ENCODE peak calls at places on chromosomes 16 and 17, in nine cellular contexts. W is IMR-90, A is neural progenitor cell, C is endothelial cell of umbilical vein, L is SK-N-SH, P is neuronal stem cell, I is adipocyte, O is H9, J is K562. U is an unnamed sample.

GRCh38 chr16:84138824-84139627 is 6.0 kb downstream of the HSDL1 start:
- DNase-seq in W (peak; percentile 52), I (peak; percentile 56), C (no peak), O (no peak), J (peak; percentile 65), A (peak; percentile 37), P (no peak), L (no peak), U (no peak)

GRCh38 chr17:80187090-80187489 is 17.3 kb downstream of the CARD14 start:
- DNase-seq in A (no peak), P (no peak), I (no peak), C (no peak), O (no peak), L (no peak), J (no peak), W (peak; percentile 39), U (peak; percentile 31)

GRCh38 chr16:85423631-85424030 is 189.5 kb upstream of the GSE1 start:
- DNase-seq in O (no peak), P (no peak), C (no peak), I (no peak), W (no peak), L (no peak), J (no peak), A (no peak), U (no peak)

GRCh38 chr17:58192612-58193011 is at the start of gene EPX:
- DNase-seq in P (no peak), L (peak; percentile 24), C (no peak), J (no peak), I (no peak), W (no peak), A (no peak), O (no peak), U (no peak)

GRCh38 chr16:66898207-66898606 is 17.9 kb downstream of the PDP2 start:
- DNase-seq in I (no peak), L (no peak), P (no peak), C (no peak), O (no peak), A (no peak), W (peak; percentile 77), J (no peak), U (no peak)

GRCh38 chr16:59573528-59574271 is 839.6 kb upstream of the GOT2 start:
- DNase-seq in W (peak; percentile 95), P (no peak), L (no peak), O (no peak), J (no peak), I (peak; percentile 70), C (no peak), A (no peak), U (peak; percentile 37)

GRCh38 chr17:27573971-27574525 is 56.9 kb upstream of the LGALS9 start:
- DNase-seq in O (no peak), A (no peak), P (no peak), L (no peak), W (peak; percentile 69), I (peak; percentile 57), J (peak; percentile 73), C (no peak), U (no peak)

GRCh38 chr16:68762996-68763756 is 26.1 kb downstream of the CDH1 start:
- DNase-seq in O (peak; percentile 70), W (no peak), I (peak; percentile 37), L (no peak), C (no peak), J (no peak), P (no peak), A (peak; percentile 33), U (no peak)

GRCh38 chr16:1379863-1380174 is 28.1 kb downstream of the GNPTG start:
- DNase-seq in W (no peak), A (no peak), O (peak; percentile 81), L (no peak), C (peak; percentile 6), J (no peak), P (no peak), I (no peak), U (no peak)

GRCh38 chr16:77364770-77365169 is 70.1 kb downstream of the ADAMTS18 start:
- DNase-seq in J (no peak), O (no peak), C (no peak), A (no peak), P (no peak), I (no peak), L (no peak), W (no peak), U (no peak)

GRCh38 chr17:64441772-64442549 is 7.0 kb upstream of the MILR1 start:
- DNase-seq in P (no peak), W (peak; percentile 54), C (peak; percentile 74), J (no peak), O (no peak), L (no peak), I (peak; percentile 62), A (no peak), U (no peak)

GRCh38 chr16:30767767-30768465 is 5.8 kb downstream of the RNF40 start:
- DNase-seq in L (no peak), C (no peak), A (no peak), I (no peak), J (no peak), P (no peak), O (no peak), W (no peak), U (no peak)

GRCh38 chr17:74542727-74543383 is 3.1 kb downstream of the CD300C start:
- DNase-seq in I (no peak), J (no peak), O (no peak), C (no peak), W (no peak), L (no peak), A (no peak), P (no peak), U (no peak)

GRCh38 chr17:35892091-35892637 is 12.0 kb upstream of the CCL5 start:
- DNase-seq in P (no peak), O (no peak), W (peak; percentile 12), A (no peak), C (no peak), J (no peak), I (no peak), L (no peak), U (peak; percentile 33)

GRCh38 chr16:88803264-88803987 is at the start of gene CDT1:
- DNase-seq in J (peak; percentile 97), W (peak; percentile 69), L (peak; percentile 100), O (peak; percentile 74), A (peak; percentile 92), P (peak; percentile 87), I (peak; percentile 90), C (peak; percentile 76), U (peak; percentile 75)

GRCh38 chr17:39281806-39282205 is 56.1 kb upstream of the STAC2 start:
- DNase-seq in C (peak; percentile 13), I (peak; percentile 39), O (no peak), A (no peak), L (no peak), W (peak; percentile 48), J (peak; percentile 49), P (no peak), U (no peak)

GRCh38 chr17:2025622-2026309 is 632 bp upstream of the RTN4RL1 start:
- DNase-seq in I (peak; percentile 88), A (peak; percentile 74), J (peak; percentile 59), P (peak; percentile 57), C (peak; percentile 56), W (peak; percentile 57), O (peak; percentile 75), L (peak; percentile 93), U (peak; percentile 60)

GRCh38 chr17:2024572-2025219 is 438 bp downstream of the RTN4RL1 start:
- DNase-seq in J (no peak), W (no peak), C (no peak), L (peak; percentile 59), A (no peak), P (no peak), O (no peak), I (peak; percentile 36), U (peak; percentile 32)

GRCh38 chr17:2023256-2023655 is 1.9 kb downstream of the RTN4RL1 start:
- DNase-seq in O (no peak), P (no peak), I (no peak), A (no peak), C (no peak), W (no peak), L (no peak), J (no peak), U (no peak)

GRCh38 chr17:2023692-2024571 is 1.2 kb downstream of the RTN4RL1 start:
- DNase-seq in P (peak; percentile 93), C (no peak), W (peak; percentile 41), I (peak; percentile 68), L (peak; percentile 76), A (peak; percentile 99), O (peak; percentile 92), J (peak; percentile 57), U (peak; percentile 37)

DNA sequence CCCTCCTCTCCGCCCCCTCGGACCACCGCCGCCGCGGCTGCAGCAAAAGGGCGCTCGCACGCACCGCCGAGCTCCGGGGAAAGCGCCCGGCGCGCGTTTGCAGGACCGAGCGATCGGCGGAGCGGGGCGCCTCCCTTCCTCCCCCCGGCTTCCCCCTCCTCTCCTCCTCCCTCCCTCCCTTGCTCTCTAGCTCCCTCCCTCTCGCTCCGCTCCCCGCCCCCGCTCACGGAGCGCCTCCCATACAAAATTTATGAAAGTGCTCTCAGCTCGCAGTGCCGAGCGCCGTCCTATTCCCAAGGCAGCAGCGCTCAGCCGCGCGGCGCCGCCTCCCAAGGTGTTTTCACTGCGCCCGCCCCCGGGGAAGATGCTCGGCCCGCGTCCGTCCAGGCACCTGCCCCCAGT is at the start of gene RTN4RL1:
- DNase-seq in J (peak; percentile 85), O (peak; percentile 78), W (no peak), C (no peak), L (peak; percentile 78), P (peak; percentile 55), A (peak; percentile 81), I (peak; percentile 73), U (peak; percentile 85)
- H3K9ac ChIP-seq in J (peak within 1 kb of the TSS; percentile 71), O (no peak within 1 kb of the TSS), W (no peak within 1 kb of the TSS), C (no peak within 1 kb of the TSS), L (no peak within 1 kb of the TSS), P (peak within 1 kb of the TSS; percentile 79), A (no peak within 1 kb of the TSS), I (peak within 1 kb of the TSS; percentile 88), U (no peak within 1 kb of the TSS)

GRCh38 chr17:17623904-17624303 is 32.4 kb upstream of the PEMT start:
- DNase-seq in J (no peak), O (no peak), C (no peak), A (no peak), L (no peak), W (no peak), P (no peak), I (no peak), U (no peak)
- H3K9ac ChIP-seq in J (no peak overlapping the region), O (no peak overlapping the region), C (no peak overlapping the region), A (no peak overlapping the region), L (no peak overlapping the region), W (no peak overlapping the region), P (peak overlapping the region; percentile 12), I (no peak overlapping the region), U (no peak overlapping the region)

GRCh38 chr16:11697319-11697718 is 29.1 kb downstream of the SNN start:
- DNase-seq in W (no peak), J (no peak), A (no peak), O (no peak), C (no peak), L (no peak), I (no peak), P (no peak), U (no peak)
- H3K9ac ChIP-seq in W (no peak overlapping the region), J (peak overlapping the region; percentile 54), A (no peak overlapping the region), O (no peak overlapping the region), C (no peak overlapping the region), L (no peak overlapping the region), I (no peak overlapping the region), P (no peak overlapping the region), U (no peak overlapping the region)

DNA sequence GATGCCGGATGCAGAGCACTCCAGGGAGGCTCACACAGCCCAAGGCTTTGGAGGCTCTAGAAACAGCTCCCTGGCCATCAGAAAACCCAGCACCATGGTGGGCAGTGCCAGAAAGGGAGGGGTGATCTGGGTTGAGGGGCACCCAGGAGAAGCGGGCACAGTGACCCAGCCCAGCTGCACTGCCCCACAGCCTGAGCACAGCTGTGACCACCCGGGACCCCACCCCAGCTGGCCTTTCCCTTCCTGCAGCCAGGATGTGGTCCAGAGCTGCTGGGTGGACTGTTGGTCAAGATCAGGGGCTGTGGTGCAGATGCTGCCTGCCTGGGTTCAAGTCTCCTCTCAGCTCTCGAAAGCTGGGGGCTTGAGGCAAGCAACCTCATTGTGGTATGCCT is 223.1 kb downstream of the ZNF423 start:
- DNase-seq in W (no peak), J (no peak), I (no peak), P (no peak), C (no peak), A (no peak), O (peak; percentile 21), L (no peak), U (no peak)
- H3K9ac ChIP-seq in W (no peak overlapping the region), J (no peak overlapping the region), I (no peak overlapping the region), P (no peak overlapping the region), C (no peak overlapping the region), A (no peak overlapping the region), O (no peak overlapping the region), L (no peak overlapping the region), U (no peak overlapping the region)

U was measured in mammary epithelial cell.